ENCODE peak calls at places on chromosomes 6 and 20, in five cellular contexts. H is stimulated activated CD8-positive, alpha-beta memory T cell treated with anti-CD3 and anti-CD28 coated beads, Interleukin-4, amount 100 ng/mL, for 4 hours; M is NAMALWA; Q is NCI-H524; F is GM18507. S is an unnamed sample.
A peak's percentile ranks its signal among the peaks of the same experiment; 100 is the strongest.

GRCh38 chr6:63347599-63347998 is 27.8 kb upstream of the LGSN start:
- DNase-seq in Q (no peak), F (no peak), M (no peak), H (no peak), S (no peak)

GRCh38 chr6:118746100-118746874 is 94.9 kb upstream of the CEP85L start:
- DNase-seq in H (no peak), M (peak; percentile 24), F (no peak), Q (peak; percentile 71), S (peak; percentile 85)

GRCh38 chr6:7647504-7647903 is 57.5 kb downstream of the SNRNP48 start:
- DNase-seq in Q (no peak), H (no peak), M (no peak), F (no peak), S (peak; percentile 17)

GRCh38 chr20:22999756-23000155 is 35.4 kb upstream of the SSTR4 start:
- DNase-seq in Q (no peak), F (no peak), M (no peak), H (no peak), S (no peak)

GRCh38 chr20:61745397-61746146 is 320.1 kb downstream of the TAF4 start:
- DNase-seq in F (no peak), Q (peak; percentile 20), M (no peak), H (no peak), S (no peak)

GRCh38 chr6:119306396-119306968 is 43.1 kb downstream of the MAN1A1 start:
- DNase-seq in Q (no peak), F (no peak), H (no peak), M (no peak), S (no peak)

GRCh38 chr6:130409394-130410095 is 43.7 kb downstream of the TMEM200A start:
- DNase-seq in F (no peak), H (no peak), Q (no peak), M (no peak), S (no peak)

GRCh38 chr20:18852318-18852717 is 38.7 kb downstream of the SCP2D1 start:
- DNase-seq in F (no peak), M (no peak), Q (no peak), H (no peak), S (no peak)

GRCh38 chr6:90490030-90490429 is 96.8 kb downstream of the MAP3K7 start:
- DNase-seq in M (no peak), H (no peak), F (no peak), Q (peak; percentile 57), S (no peak)

GRCh38 chr6:2725999-2726567 is 24.6 kb downstream of the MYLK4 start:
- DNase-seq in Q (no peak), F (peak; percentile 14), M (peak; percentile 17), H (no peak), S (peak; percentile 88)

GRCh38 chr20:43723735-43724134 is 3.1 kb downstream of the GTSF1L start:
- DNase-seq in Q (no peak), M (no peak), H (no peak), F (no peak), S (no peak)

GRCh38 chr6:37507690-37508421 is 8.2 kb upstream of the CCDC167 start:
- DNase-seq in H (no peak), F (no peak), M (no peak), Q (no peak), S (no peak)

GRCh38 chr6:102126488-102126887 is 733.0 kb downstream of the GRIK2 start:
- DNase-seq in Q (no peak), H (no peak), F (no peak), M (no peak), S (no peak)

GRCh38 chr6:4055420-4056041 is 23.4 kb downstream of the FAM217A start:
- DNase-seq in F (no peak), Q (peak; percentile 52), H (no peak), M (peak; percentile 20), S (peak; percentile 20)

GRCh38 chr20:34776177-34776576 is 49.3 kb downstream of the NCOA6 start:
- DNase-seq in F (no peak), Q (no peak), H (no peak), M (no peak), S (no peak)

GRCh38 chr6:6622557-6622956 is 34.0 kb downstream of the LY86 start:
- DNase-seq in H (no peak), M (no peak), F (no peak), Q (no peak), S (no peak)

GRCh38 chr6:117298941-117299340 is 33.6 kb downstream of the VGLL2 start:
- DNase-seq in H (no peak), F (no peak), Q (no peak), M (no peak), S (no peak)

GRCh38 chr6:10528170-10528981 is 7.2 kb downstream of the GCNT2 start:
- DNase-seq in M (peak; percentile 85), F (no peak), H (no peak), Q (peak; percentile 6), S (peak; percentile 55)

GRCh38 chr20:36794116-36794474 is 20.5 kb upstream of the DSN1 start:
- DNase-seq in Q (no peak), F (no peak), H (no peak), M (no peak), S (no peak)

GRCh38 chr6:44956426-44956825 is 371.7 kb upstream of the RUNX2 start:
- DNase-seq in Q (no peak), H (no peak), M (no peak), F (no peak), S (no peak)

GRCh38 chr6:68040312-68040778 is 594.7 kb upstream of the ADGRB3 start:
- DNase-seq in H (no peak), F (no peak), M (no peak), Q (no peak), S (no peak)

GRCh38 chr6:166620478-166621113 is 6.5 kb downstream of the RPS6KA2 start:
- DNase-seq in M (no peak), H (no peak), Q (no peak), F (no peak), S (no peak)

GRCh38 chr6:26087284-26088115 is at the start of gene HFE:
- DNase-seq in Q (no peak), M (no peak), F (no peak), H (no peak), S (no peak)

GRCh38 chr6:17962436-17963031 is 24.9 kb downstream of the KIF13A start:
- DNase-seq in F (no peak), Q (peak; percentile 90), H (no peak), M (no peak), S (peak; percentile 96)

GRCh38 chr6:129607581-129608186 is 102.3 kb downstream of the ARHGAP18 start:
- DNase-seq in H (no peak), F (no peak), M (no peak), Q (peak; percentile 37), S (no peak)

GRCh38 chr6:87274660-87275273 is 47.6 kb upstream of the SMIM8 start:
- DNase-seq in H (no peak), F (no peak), Q (no peak), M (no peak), S (no peak)

GRCh38 chr6:160973311-160973710 is 18.3 kb upstream of the MAP3K4 start:
- DNase-seq in F (no peak), M (no peak), H (no peak), Q (no peak), S (no peak)

S was measured in KBM-7.